ENCODE peak calls at places on chromosome X, in eight cellular contexts. B, G, N, Y, V, M, W and D are unnamed samples.

GRCh38 chrX:102934624-102935023 is 2.4 kb upstream of the RAB40AL start:
- DNase-seq in B (peak), G (peak), N (no peak), Y (peak), V (no peak), M (peak), W (peak), D (no peak)

GRCh38 chrX:103157511-103158316 is 57.2 kb upstream of the BEX4 start:
- DNase-seq in B (peak), G (peak), N (no peak), Y (peak), V (no peak), M (no peak), W (no peak), D (no peak)

GRCh38 chrX:40844476-40844875 is 109.1 kb upstream of the MED14 start:
- DNase-seq in B (no peak), G (no peak), N (no peak), Y (no peak), V (no peak), M (no peak), W (no peak), D (no peak)

GRCh38 chrX:119009071-119009470 is 34.7 kb downstream of the LONRF3 start:
- DNase-seq in B (no peak), G (peak), N (no peak), Y (no peak), V (no peak), M (no peak), W (no peak), D (no peak)

GRCh38 chrX:153687121-153688039 is at the start of gene SLC6A8:
- DNase-seq in B (peak), G (peak), N (no peak), Y (peak), V (peak), M (peak), W (peak), D (peak)

GRCh38 chrX:103774070-103774642 is 2.5 kb upstream of the PLP1 start:
- DNase-seq in B (peak), G (peak), N (no peak), Y (peak), V (no peak), M (no peak), W (no peak), D (no peak)

GRCh38 chrX:50903387-50904027 is 7.0 kb upstream of the BMP15 start:
- DNase-seq in B (peak), G (no peak), N (no peak), Y (peak), V (no peak), M (no peak), W (peak), D (no peak)

GRCh38 chrX:11010476-11010875 is 100.7 kb upstream of the HCCS start:
- DNase-seq in B (no peak), G (no peak), N (no peak), Y (no peak), V (no peak), M (no peak), W (no peak), D (no peak)

GRCh38 chrX:70092247-70092646 is 30.0 kb downstream of the OTUD6A start:
- DNase-seq in B (no peak), G (no peak), N (no peak), Y (no peak), V (no peak), M (no peak), W (no peak), D (no peak)

GRCh38 chrX:18652636-18653035 is 19.3 kb downstream of the RS1 start:
- DNase-seq in B (no peak), G (no peak), N (no peak), Y (no peak), V (no peak), M (no peak), W (no peak), D (no peak)

GRCh38 chrX:3295731-3296130 is 50.7 kb downstream of the MXRA5 start:
- DNase-seq in B (no peak), G (no peak), N (no peak), Y (no peak), V (no peak), M (no peak), W (no peak), D (no peak)